ENCODE peak calls at places on chromosomes 6 and 20, in eight cellular contexts. X is left ventricle myocardium inferior; S is naive thymus-derived CD4-positive, alpha-beta T cell; U is CD8-positive, alpha-beta memory T cell; V is ovary; P is mesendoderm; O is tibial nerve; D is small intestine. E is an unnamed sample.

GRCh38 chr6:108578166-108578565 is 17.4 kb downstream of the FOXO3 start:
- DNase-seq in X (no peak), S (no peak), U (no peak), V (no peak), P (no peak), O (no peak), D (no peak), E (no peak)

GRCh38 chr6:152300517-152300916 is 336.6 kb downstream of the SYNE1 start:
- DNase-seq in X (no peak), S (no peak), U (no peak), V (no peak), P (no peak), O (no peak), D (no peak), E (no peak)

GRCh38 chr6:37582309-37582708 is 82.6 kb upstream of the CCDC167 start:
- DNase-seq in X (no peak), S (no peak), U (no peak), V (no peak), P (peak), O (no peak), D (no peak), E (no peak)

GRCh38 chr6:145276746-145277145 is 458.6 kb downstream of the EPM2A start:
- DNase-seq in X (no peak), S (no peak), U (no peak), V (no peak), P (no peak), O (no peak), D (no peak), E (no peak)

GRCh38 chr6:134689177-134689576 is 260.7 kb downstream of the ALDH8A1 start:
- DNase-seq in X (peak), S (no peak), U (no peak), V (no peak), P (no peak), O (no peak), D (no peak), E (no peak)

GRCh38 chr6:41519748-41520699 is 26.2 kb upstream of the FOXP4 start:
- DNase-seq in X (no peak), S (no peak), U (no peak), V (no peak), P (peak), O (no peak), D (peak), E (no peak)

GRCh38 chr20:8798505-8798904 is 270.4 kb upstream of the PLCB4 start:
- DNase-seq in X (no peak), S (no peak), U (no peak), V (no peak), P (no peak), O (no peak), D (no peak), E (no peak)

GRCh38 chr20:50726955-50727791 is 4.2 kb upstream of the PARD6B start:
- DNase-seq in X (no peak), S (no peak), U (no peak), V (no peak), P (no peak), O (no peak), D (no peak), E (no peak)

GRCh38 chr20:52727740-52728456 is 244.3 kb upstream of the TSHZ2 start:
- DNase-seq in X (no peak), S (no peak), U (no peak), V (no peak), P (no peak), O (no peak), D (no peak), E (no peak)

GRCh38 chr6:139135578-139136545 is 982 bp downstream of the HECA start:
- DNase-seq in X (peak), S (peak), U (peak), V (peak), P (peak), O (no peak), D (peak), E (peak)

GRCh38 chr20:53402233-53403005 is 191.2 kb downstream of the ZNF217 start:
- DNase-seq in X (no peak), S (peak), U (no peak), V (no peak), P (no peak), O (no peak), D (no peak), E (peak)

GRCh38 chr20:10986586-10986985 is 312.8 kb upstream of the JAG1 start:
- DNase-seq in X (no peak), S (no peak), U (no peak), V (no peak), P (no peak), O (no peak), D (no peak), E (no peak)

GRCh38 chr20:62039738-62040137 is 25.9 kb downstream of the TAF4 start:
- DNase-seq in X (no peak), S (no peak), U (no peak), V (no peak), P (no peak), O (no peak), D (no peak), E (no peak)

GRCh38 chr6:131787079-131787478 is 20.7 kb upstream of the ENPP1 start:
- DNase-seq in X (no peak), S (no peak), U (no peak), V (no peak), P (no peak), O (no peak), D (no peak), E (no peak)

GRCh38 chr6:136317023-136317649 is 27.5 kb upstream of the BCLAF1 start:
- DNase-seq in X (no peak), S (peak), U (peak), V (peak), P (peak), O (no peak), D (peak), E (peak)

GRCh38 chr6:163955752-163956151 is 541.2 kb downstream of the QKI start:
- DNase-seq in X (no peak), S (no peak), U (no peak), V (no peak), P (no peak), O (no peak), D (no peak), E (no peak)

GRCh38 chr20:1754749-1755148 is 97.2 kb upstream of the SIRPG start:
- DNase-seq in X (no peak), S (no peak), U (no peak), V (no peak), P (no peak), O (no peak), D (no peak), E (no peak)

GRCh38 chr20:46651091-46651962 is at the start of gene SLC13A3:
- DNase-seq in X (no peak), S (no peak), U (no peak), V (no peak), P (peak), O (no peak), D (no peak), E (no peak)

GRCh38 chr6:10721850-10722569 is 860 bp upstream of the TMEM14C start:
- DNase-seq in X (no peak), S (no peak), U (no peak), V (no peak), P (no peak), O (no peak), D (no peak), E (no peak)

GRCh38 chr6:63214816-63215215 is 3.5 kb downstream of the FKBP1C start:
- DNase-seq in X (no peak), S (no peak), U (no peak), V (no peak), P (no peak), O (no peak), D (no peak), E (no peak)

GRCh38 chr6:36368921-36369880 is 18.3 kb downstream of the ETV7 start:
- DNase-seq in X (no peak), S (no peak), U (no peak), V (no peak), P (peak), O (no peak), D (no peak), E (no peak)

GRCh38 chr6:123118811-123119210 is 122.8 kb downstream of the CLVS2 start:
- DNase-seq in X (no peak), S (no peak), U (no peak), V (no peak), P (no peak), O (no peak), D (peak), E (no peak)

GRCh38 chr6:34234667-34235604 is 1.7 kb upstream of the HMGA1 start:
- DNase-seq in X (no peak), S (peak), U (peak), V (no peak), P (peak), O (no peak), D (peak), E (peak)

GRCh38 chr20:11080776-11081406 is 407.1 kb upstream of the JAG1 start:
- DNase-seq in X (no peak), S (no peak), U (no peak), V (no peak), P (no peak), O (no peak), D (no peak), E (no peak)

GRCh38 chr6:89313006-89313405 is 2.1 kb downstream of the GABRR2 start:
- DNase-seq in X (no peak), S (no peak), U (no peak), V (no peak), P (no peak), O (no peak), D (no peak), E (no peak)

GRCh38 chr6:34656378-34657036 is 40.1 kb downstream of the ILRUN start:
- DNase-seq in X (no peak), S (no peak), U (no peak), V (no peak), P (no peak), O (no peak), D (peak), E (peak)

GRCh38 chr20:45011108-45011526 is 44.8 kb downstream of the STK4 start:
- DNase-seq in X (peak), S (peak), U (peak), V (peak), P (peak), O (peak), D (peak), E (peak)

GRCh38 chr6:7107578-7108195 is at the start of gene RREB1:
- DNase-seq in X (peak), S (peak), U (peak), V (peak), P (peak), O (peak), D (peak), E (peak)

GRCh38 chr6:56766139-56766805 is 123.6 kb upstream of the DST start:
- DNase-seq in X (no peak), S (no peak), U (no peak), V (no peak), P (no peak), O (no peak), D (no peak), E (no peak)

GRCh38 chr6:56766806-56767178 is 124.1 kb upstream of the DST start:
- DNase-seq in X (no peak), S (no peak), U (no peak), V (no peak), P (no peak), O (no peak), D (no peak), E (no peak)

GRCh38 chr6:56765494-56765893 is 122.8 kb upstream of the DST start:
- DNase-seq in X (no peak), S (no peak), U (no peak), V (no peak), P (no peak), O (no peak), D (no peak), E (no peak)

GRCh38 chr6:56767892-56768531 is 125.3 kb upstream of the DST start:
- DNase-seq in X (no peak), S (no peak), U (no peak), V (no peak), P (no peak), O (no peak), D (no peak), E (no peak)

DNA sequence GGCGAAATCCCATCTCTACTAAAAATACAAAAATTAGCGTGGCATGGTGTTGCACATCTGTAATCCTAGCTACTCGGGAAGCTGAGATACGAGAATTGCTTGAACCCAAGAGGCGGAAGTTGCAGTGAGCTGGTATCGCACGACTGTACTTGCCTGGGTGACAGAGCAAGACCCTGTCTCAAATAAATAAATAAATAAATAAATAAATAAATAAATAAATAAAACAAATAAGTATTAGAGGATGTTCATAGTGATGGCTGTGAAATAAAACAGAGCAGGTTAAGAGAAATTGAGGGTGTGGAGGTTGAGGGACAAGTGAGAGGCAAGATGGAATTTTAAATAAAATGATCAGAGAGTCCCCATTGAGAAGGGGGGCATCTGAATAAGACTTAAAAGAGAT is 124.7 kb upstream of the DST start:
- DNase-seq in X (no peak), S (no peak), U (no peak), V (no peak), P (no peak), O (no peak), D (no peak), E (no peak)
- H3K27ac ChIP-seq in X (peak), S (no peak), U (no peak), V (no peak), P (no peak), O (peak), D (no peak), E (no peak)

DNA sequence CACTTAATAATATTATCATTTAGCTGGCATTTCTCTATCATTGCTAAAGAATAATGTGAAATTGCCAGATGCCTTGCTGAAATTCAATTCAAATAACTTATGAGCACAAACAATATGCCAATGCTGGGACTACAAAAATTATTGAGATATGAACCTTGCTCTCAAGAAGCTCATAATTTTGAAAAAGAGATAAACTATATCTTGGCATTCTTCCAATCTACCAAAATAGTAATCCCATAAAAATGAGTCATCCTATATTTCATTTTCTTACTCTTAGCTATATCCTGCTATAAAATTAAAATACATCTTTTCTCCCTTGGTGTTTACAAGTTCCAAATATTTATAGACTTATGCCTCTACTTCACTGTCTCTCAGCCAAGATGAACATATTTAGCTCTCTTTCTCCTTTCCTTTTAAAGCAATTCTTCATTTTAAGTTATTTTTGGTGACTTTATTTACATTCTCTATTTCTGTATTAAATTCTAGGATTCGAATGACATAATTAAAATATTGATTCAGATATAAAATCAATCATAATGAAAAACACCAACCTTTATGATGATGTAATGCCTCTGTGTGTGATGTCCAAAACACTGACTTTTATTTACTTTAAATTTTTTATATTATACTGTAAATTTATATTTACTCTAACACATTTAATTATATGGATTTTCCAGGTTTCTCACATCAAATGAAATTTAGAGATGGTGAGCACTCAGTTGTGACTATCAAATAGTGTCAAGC is 152.6 kb downstream of the CDK19 start:
- DNase-seq in X (no peak), S (no peak), U (no peak), V (no peak), P (no peak), O (no peak), D (no peak), E (no peak)
- H3K27ac ChIP-seq in X (no peak), S (no peak), U (no peak), V (no peak), P (no peak), O (no peak), D (no peak), E (no peak)

DNA sequence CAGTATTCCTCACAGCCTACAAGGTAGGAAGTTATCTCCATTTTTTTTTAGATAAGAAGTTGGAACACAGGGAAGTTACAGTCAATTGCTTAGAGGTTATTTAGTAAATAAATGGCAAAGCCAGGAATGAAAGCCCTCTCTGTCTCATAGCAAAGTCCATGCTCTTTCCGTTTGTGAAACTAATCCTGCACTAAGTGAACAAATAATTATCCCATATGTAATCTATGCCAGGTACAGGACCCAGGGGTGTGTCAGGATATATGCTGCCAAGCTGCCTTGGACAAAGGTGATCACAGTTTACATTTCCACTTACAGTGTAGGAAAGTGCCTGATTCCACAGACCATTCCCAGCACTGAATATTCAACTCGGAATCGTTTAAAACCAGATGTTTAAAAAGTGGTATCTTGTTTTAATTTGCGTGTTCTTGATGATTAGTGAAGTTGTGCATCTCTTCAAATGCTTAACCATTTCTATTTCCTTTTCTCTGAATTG is 13.6 kb upstream of the GMDS start:
- DNase-seq in X (no peak), S (no peak), U (no peak), V (no peak), P (no peak), O (no peak), D (peak), E (no peak)
- H3K27ac ChIP-seq in X (no peak), S (no peak), U (no peak), V (no peak), P (no peak), O (no peak), D (no peak), E (no peak)

GRCh38 chr6:148347076-148348054 is 4.7 kb downstream of the SASH1 start:
- DNase-seq in X (no peak), S (no peak), U (no peak), V (no peak), P (peak), O (no peak), D (no peak), E (no peak)
- H3K27ac ChIP-seq in X (peak), S (no peak), U (no peak), V (no peak), P (peak), O (no peak), D (no peak), E (no peak)

GRCh38 chr6:31634131-31634530 is 13.6 kb downstream of the PRRC2A start:
- DNase-seq in X (no peak), S (no peak), U (no peak), V (no peak), P (no peak), O (no peak), D (no peak), E (no peak)
- H3K27ac ChIP-seq in X (no peak), S (no peak), U (no peak), V (no peak), P (no peak), O (no peak), D (no peak), E (no peak)

GRCh38 chr20:34621036-34621343 is 55.9 kb downstream of the PIGU start:
- DNase-seq in X (no peak), S (no peak), U (no peak), V (no peak), P (no peak), O (no peak), D (no peak), E (no peak)
- H3K27ac ChIP-seq in X (no peak), S (no peak), U (no peak), V (no peak), P (no peak), O (peak), D (no peak), E (no peak)

DNA sequence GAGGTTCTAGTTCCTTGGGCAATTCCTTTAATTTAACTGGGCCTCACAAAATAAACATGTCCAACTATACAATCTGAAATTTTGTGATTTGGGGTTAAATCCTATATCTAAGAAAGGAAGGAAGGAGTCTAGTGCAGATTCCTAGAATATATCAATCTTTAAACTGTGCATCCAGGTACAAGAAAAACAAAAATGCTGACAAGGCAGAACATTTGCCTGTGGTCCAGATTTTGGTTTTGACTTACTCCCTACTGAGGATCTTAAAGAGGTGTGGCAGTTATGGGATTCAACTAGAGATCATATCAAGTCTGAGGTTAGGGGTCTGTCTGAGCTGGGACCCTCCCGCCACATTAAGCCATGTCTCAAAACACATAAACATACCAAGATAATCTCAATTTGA is 17.7 kb upstream of the COX7A2 start:
- DNase-seq in X (no peak), S (no peak), U (no peak), V (no peak), P (no peak), O (no peak), D (no peak), E (no peak)
- H3K27ac ChIP-seq in X (no peak), S (no peak), U (no peak), V (no peak), P (no peak), O (no peak), D (no peak), E (no peak)

GRCh38 chr20:41783423-41784220 is 165.4 kb upstream of the CHD6 start:
- DNase-seq in X (no peak), S (no peak), U (no peak), V (no peak), P (no peak), O (no peak), D (peak), E (no peak)
- H3K27ac ChIP-seq in X (no peak), S (no peak), U (no peak), V (no peak), P (no peak), O (no peak), D (no peak), E (no peak)

DNA sequence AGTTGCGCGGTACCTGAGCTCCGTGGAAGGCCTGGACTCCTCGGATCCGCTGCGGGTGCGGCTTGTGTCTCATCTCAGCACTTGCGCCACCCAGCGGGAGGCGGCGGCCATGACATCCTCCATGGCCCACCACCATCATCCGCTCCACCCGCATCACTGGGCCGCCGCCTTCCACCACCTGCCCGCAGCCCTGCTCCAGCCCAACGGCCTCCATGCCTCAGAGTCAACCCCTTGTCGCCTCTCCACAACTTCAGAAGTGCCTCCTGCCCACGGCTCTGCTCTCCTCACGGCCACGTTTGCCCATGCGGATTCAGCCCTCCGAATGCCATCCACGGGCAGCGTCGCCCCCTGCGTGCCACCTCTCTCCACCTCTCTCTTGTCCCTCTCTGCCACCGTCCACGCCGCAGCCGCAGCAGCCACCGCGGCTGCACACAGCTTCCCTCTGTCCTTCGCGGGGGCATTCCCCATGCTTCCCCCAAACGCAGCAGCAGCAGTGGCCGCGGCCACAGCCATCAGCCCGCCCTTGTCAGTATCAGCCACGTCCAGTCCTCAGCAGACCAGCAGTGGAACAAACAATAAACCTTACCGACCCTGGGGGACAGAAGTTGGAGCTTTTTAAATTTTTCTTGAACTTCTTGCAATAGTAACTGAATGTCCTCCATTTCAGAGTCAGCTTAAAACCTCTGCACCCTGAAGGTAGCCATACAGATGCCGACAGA is 9.9 kb downstream of the HEY2 start:
- DNase-seq in X (peak), S (no peak), U (no peak), V (no peak), P (peak), O (no peak), D (no peak), E (no peak)
- H3K27ac ChIP-seq in X (peak), S (no peak), U (no peak), V (no peak), P (no peak), O (no peak), D (no peak), E (no peak)

E was measured in CD4-positive, alpha-beta memory T cell.